ENCODE peak calls at places on chromosomes 1 and 21, in seven cellular contexts. W, V, E, Y, O, R and X are unnamed samples.
A peak's percentile ranks its signal among the peaks of the same experiment; 100 is the strongest.

GRCh38 chr1:55309786-55310516 is 94.8 kb upstream of the USP24 start:
- DNase-seq in W (peak; percentile 63), V (no peak), E (no peak), Y (no peak), O (no peak), R (no peak), X (no peak)

GRCh38 chr1:77557053-77557452 is 125.4 kb downstream of the ZZZ3 start:
- DNase-seq in W (no peak), V (no peak), E (no peak), Y (no peak), O (no peak), R (no peak), X (no peak)

GRCh38 chr1:243267346-243268283 is 11.8 kb downstream of the SDCCAG8 start:
- DNase-seq in W (peak; percentile 90), V (no peak), E (no peak), Y (no peak), O (no peak), R (no peak), X (no peak)

GRCh38 chr1:77039739-77040138 is 172.5 kb downstream of the ST6GALNAC5 start:
- DNase-seq in W (no peak), V (no peak), E (peak; percentile 36), Y (no peak), O (peak; percentile 62), R (no peak), X (no peak)

GRCh38 chr21:35491114-35491513 is 442.0 kb upstream of the RUNX1 start:
- DNase-seq in W (no peak), V (no peak), E (no peak), Y (no peak), O (no peak), R (no peak), X (no peak)

GRCh38 chr1:36924282-36924791 is 110.0 kb downstream of the GRIK3 start:
- DNase-seq in W (no peak), V (peak; percentile 94), E (peak; percentile 32), Y (peak; percentile 42), O (no peak), R (peak; percentile 62), X (peak; percentile 39)

GRCh38 chr1:37238376-37239224 is 204.3 kb upstream of the GRIK3 start:
- DNase-seq in W (no peak), V (no peak), E (no peak), Y (no peak), O (no peak), R (no peak), X (no peak)

GRCh38 chr1:229410692-229411433 is 23.0 kb downstream of the ACTA1 start:
- DNase-seq in W (no peak), V (peak; percentile 61), E (peak; percentile 70), Y (peak; percentile 70), O (no peak), R (peak; percentile 72), X (no peak)

GRCh38 chr1:36160949-36161485 is 5.1 kb downstream of the MAP7D1 start:
- DNase-seq in W (peak; percentile 87), V (peak; percentile 87), E (peak; percentile 70), Y (peak; percentile 66), O (no peak), R (no peak), X (peak; percentile 7)

GRCh38 chr1:210125143-210125542 is 107.5 kb upstream of the SERTAD4 start:
- DNase-seq in W (no peak), V (no peak), E (no peak), Y (no peak), O (no peak), R (no peak), X (no peak)

GRCh38 chr21:36769051-36769867 is 70.3 kb downstream of the SIM2 start:
- DNase-seq in W (no peak), V (no peak), E (no peak), Y (no peak), O (no peak), R (no peak), X (no peak)

GRCh38 chr1:43377831-43378230 is 10.0 kb upstream of the ELOVL1 start:
- DNase-seq in W (no peak), V (no peak), E (no peak), Y (no peak), O (no peak), R (no peak), X (no peak)

GRCh38 chr1:32448773-32449456 is 16.0 kb upstream of the ZBTB8B start:
- DNase-seq in W (no peak), V (peak; percentile 89), E (no peak), Y (no peak), O (no peak), R (no peak), X (peak; percentile 51)

DNA sequence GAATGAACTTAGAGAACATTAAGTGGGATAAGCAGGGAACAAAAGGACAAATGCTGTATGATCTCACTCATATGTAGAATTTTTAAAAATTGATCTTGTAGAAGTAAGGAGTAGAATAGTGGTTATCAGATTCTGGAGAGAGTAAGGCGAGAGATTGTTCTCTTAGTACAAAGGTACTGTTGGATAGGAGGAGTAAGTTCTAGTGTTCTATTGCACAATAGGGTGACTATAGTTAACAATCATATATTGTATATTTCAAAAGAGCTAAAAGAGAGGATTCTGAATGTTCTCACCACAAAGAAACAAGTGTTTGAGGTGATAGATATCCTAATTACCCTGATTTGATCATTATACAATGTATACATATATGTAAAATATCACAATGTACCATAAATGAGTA is 735.9 kb downstream of the NCAM2 start:
- DNase-seq in W (no peak), V (no peak), E (no peak), Y (no peak), O (no peak), R (no peak), X (no peak)
- H3K4me3 ChIP-seq in W (no peak overlapping the region), V (no peak overlapping the region), E (no peak overlapping the region), Y (no peak overlapping the region), O (no peak overlapping the region), R (no peak overlapping the region), X (no peak overlapping the region)

GRCh38 chr21:33132054-33132453 is 62.1 kb downstream of the OLIG1 start:
- DNase-seq in W (no peak), V (no peak), E (no peak), Y (no peak), O (no peak), R (no peak), X (no peak)
- TF ChIP-seq CTCF in W (no peak), V (peak; percentile 49), E (no peak), Y (peak; percentile 13), O (no peak), R (no peak), X (no peak)

DNA sequence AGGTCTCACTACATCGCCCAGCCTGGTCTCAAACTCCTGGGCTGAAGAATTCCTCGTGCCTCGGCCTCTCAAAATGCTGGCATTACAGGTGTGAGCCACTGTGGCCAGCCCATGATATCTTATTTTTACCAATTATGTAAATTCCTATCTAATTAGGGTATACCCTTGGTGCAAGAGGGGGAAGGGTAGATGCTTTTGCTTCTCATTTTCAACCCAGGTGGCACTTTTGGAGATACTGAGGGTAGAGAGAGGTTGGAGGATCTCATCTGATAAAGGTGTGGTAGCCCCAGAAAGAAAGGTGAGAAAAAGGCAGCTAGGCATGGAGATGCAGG is 17.4 kb downstream of the ENSA start:
- DNase-seq in W (no peak), V (no peak), E (no peak), Y (no peak), O (no peak), R (no peak), X (no peak)
- H3K4me1 ChIP-seq in W (peaks cover 88% of the 10 kb centered on the region), V (peaks cover 9% of the 10 kb centered on the region), E (peaks cover 12% of the 10 kb centered on the region), Y (peaks cover 60% of the 10 kb centered on the region), O (peaks cover 20% of the 10 kb centered on the region), R (peaks cover 16% of the 10 kb centered on the region), X (peaks cover 23% of the 10 kb centered on the region)

GRCh38 chr1:4117196-4117595 is 217.1 kb upstream of the C1orf174 start:
- DNase-seq in W (no peak), V (no peak), E (no peak), Y (no peak), O (no peak), R (no peak), X (no peak)
- H3K4me3 ChIP-seq in W (no peak overlapping the region), V (no peak overlapping the region), E (no peak overlapping the region), Y (no peak overlapping the region), O (no peak overlapping the region), R (no peak overlapping the region), X (no peak overlapping the region)

GRCh38 chr1:221439008-221439733 is 302.7 kb downstream of the DUSP10 start:
- DNase-seq in W (no peak), V (no peak), E (no peak), Y (no peak), O (peak; percentile 82), R (no peak), X (no peak)

GRCh38 chr1:221437924-221438323 is 304.0 kb downstream of the DUSP10 start:
- DNase-seq in W (no peak), V (no peak), E (no peak), Y (no peak), O (no peak), R (no peak), X (no peak)

GRCh38 chr1:221439734-221440436 is 302.0 kb downstream of the DUSP10 start:
- DNase-seq in W (no peak), V (no peak), E (no peak), Y (no peak), O (peak; percentile 92), R (no peak), X (no peak)

GRCh38 chr1:221442056-221442455 is 299.8 kb downstream of the DUSP10 start:
- DNase-seq in W (no peak), V (no peak), E (no peak), Y (no peak), O (no peak), R (no peak), X (no peak)

GRCh38 chr1:221440658-221441057 is 301.2 kb downstream of the DUSP10 start:
- DNase-seq in W (no peak), V (no peak), E (no peak), Y (no peak), O (no peak), R (no peak), X (no peak)
- TF ChIP-seq CTCF in W (no peak), V (no peak), E (no peak), Y (peak; percentile 30), O (no peak), R (no peak), X (no peak)

GRCh38 chr1:225524570-225524969 is 96.7 kb upstream of the LBR start:
- DNase-seq in W (no peak), V (no peak), E (no peak), Y (no peak), O (no peak), R (no peak), X (no peak)
- H3K4me1 ChIP-seq in W (no peaks in the 10 kb centered on the region), V (peaks cover 54% of the 10 kb centered on the region), E (peaks cover 3% of the 10 kb centered on the region), Y (peaks cover 34% of the 10 kb centered on the region), O (no peaks in the 10 kb centered on the region), R (peaks cover 14% of the 10 kb centered on the region), X (no peaks in the 10 kb centered on the region)

DNA sequence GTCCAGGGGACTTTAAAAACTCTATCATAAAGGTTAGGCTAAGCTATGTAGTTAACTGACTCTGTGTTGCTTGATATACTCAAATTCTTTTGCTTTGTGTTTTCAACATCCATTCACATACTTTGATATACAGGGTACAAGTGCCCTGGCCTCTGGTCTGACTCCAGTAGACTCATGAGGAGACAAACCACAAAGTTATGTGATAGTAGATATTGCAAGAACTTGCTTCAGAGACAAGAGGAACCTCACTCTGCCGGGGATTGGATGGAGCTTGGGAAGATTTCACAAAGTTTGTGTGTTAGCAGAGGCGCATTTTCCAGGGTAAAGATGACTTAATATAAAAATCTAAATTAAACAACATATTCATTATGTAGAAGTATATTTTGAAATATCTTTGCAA is 1.4 kb downstream of the GORAB start:
- DNase-seq in W (no peak), V (no peak), E (no peak), Y (no peak), O (no peak), R (no peak), X (no peak)
- H3K4me3 ChIP-seq in W (peak overlapping the region; percentile 63), V (peak overlapping the region; percentile 59), E (no peak overlapping the region), Y (peak overlapping the region; percentile 74), O (peak overlapping the region; percentile 92), R (no peak overlapping the region), X (no peak overlapping the region)